ENCODE peak calls at places on chromosomes 13 and 19, in five cellular contexts. U, Z, R, H and J are unnamed samples. For H3K4me1, the result is how much of the 10 kb centered on the place peaks cover.

GRCh38 chr13:77536358-77536757 is 852 bp downstream of the SCEL start:
- DNase-seq in H (no peak), R (no peak), U (no peak), Z (no peak), J (no peak)

GRCh38 chr13:41835871-41836270 is 125.0 kb downstream of the VWA8 start:
- DNase-seq in R (no peak), U (no peak), H (no peak), Z (no peak), J (no peak)

GRCh38 chr19:33756177-33756576 is 40.5 kb upstream of the KCTD15 start:
- DNase-seq in Z (no peak), U (no peak), R (no peak), H (no peak), J (no peak)

GRCh38 chr13:30730526-30730925 is 4.8 kb upstream of the ALOX5AP start:
- DNase-seq in U (no peak), Z (no peak), R (no peak), H (peak), J (no peak)

GRCh38 chr13:98556968-98557591 is 19.8 kb downstream of the STK24 start:
- DNase-seq in R (peak), Z (no peak), H (no peak), U (no peak), J (no peak)

GRCh38 chr13:98174995-98175394 is 2.1 kb downstream of the RNF113B start:
- DNase-seq in H (no peak), Z (no peak), U (no peak), R (no peak), J (no peak)

GRCh38 chr19:5124111-5124855 is 155.4 kb downstream of the KDM4B start:
- DNase-seq in R (no peak), H (no peak), Z (no peak), U (no peak), J (no peak)

GRCh38 chr13:77492982-77493381 is 42.5 kb upstream of the SCEL start:
- DNase-seq in U (no peak), H (no peak), R (no peak), Z (no peak), J (no peak)

GRCh38 chr13:50149932-50150331 is 134.7 kb downstream of the KCNRG start:
- DNase-seq in U (no peak), H (no peak), Z (peak), R (peak), J (no peak)

GRCh38 chr19:21698215-21698614 is 69.2 kb downstream of the ZNF100 start:
- DNase-seq in H (peak), R (no peak), Z (no peak), U (no peak), J (no peak)

GRCh38 chr13:67075239-67075638 is 154.9 kb downstream of the PCDH9 start:
- DNase-seq in R (no peak), Z (no peak), U (no peak), H (no peak), J (no peak)

GRCh38 chr19:39398297-39398864 is 7.2 kb downstream of the MED29 start:
- DNase-seq in R (no peak), Z (peak), H (no peak), U (peak), J (no peak)

GRCh38 chr13:76754414-76754813 is 131.8 kb downstream of the KCTD12 start:
- DNase-seq in H (no peak), R (no peak), Z (peak), U (no peak), J (peak)

GRCh38 chr19:47511681-47512080 is 3.2 kb downstream of the NAPA start:
- DNase-seq in R (peak), Z (no peak), H (no peak), U (no peak), J (no peak)

DNA sequence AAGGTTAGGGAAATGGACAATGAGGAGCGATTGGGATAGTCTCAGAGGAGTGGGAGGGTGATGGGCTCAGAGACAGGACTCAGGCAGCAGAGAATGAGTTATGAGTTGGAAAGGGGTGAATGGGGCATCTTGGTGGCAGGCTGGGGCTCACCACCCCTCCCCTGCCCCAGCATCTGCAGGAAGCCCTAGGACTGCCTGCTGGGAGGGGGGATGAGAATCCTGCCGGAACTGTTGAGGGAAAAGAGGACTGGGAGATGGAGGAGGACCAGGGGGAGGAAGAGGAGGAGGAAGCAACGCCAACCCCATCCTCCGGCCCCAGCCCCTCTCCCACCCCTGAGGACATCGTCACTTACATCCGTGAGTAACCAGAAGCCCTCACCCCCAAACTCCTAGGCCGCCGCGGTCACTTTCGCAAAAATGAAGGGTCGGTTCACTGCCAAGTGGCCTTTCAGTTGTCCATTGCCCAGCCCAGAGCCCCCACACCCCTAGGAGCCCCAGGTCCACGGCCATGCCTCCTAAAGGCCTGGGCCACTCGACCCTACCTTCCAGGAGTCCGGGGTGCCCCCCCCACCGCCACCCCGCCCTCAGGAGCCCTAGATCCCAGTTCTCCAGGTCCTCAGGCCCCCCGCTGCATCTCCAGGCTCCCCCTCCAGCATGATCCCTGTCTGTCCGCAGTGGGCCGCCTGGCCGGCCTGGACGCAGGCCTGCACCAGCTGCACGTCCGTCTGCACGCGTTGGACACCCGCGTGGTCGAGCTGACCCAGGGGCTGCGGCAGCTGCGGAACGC is 764 bp downstream of the CLEC11A start:
- DNase-seq in Z (no peak), U (no peak), R (no peak), H (no peak), J (peak)
- H3K4me1 ChIP-seq in Z (under half), U (under half), R (under half), H (under half), J (under half)

GRCh38 chr19:10553943-10554381 is 10.3 kb downstream of the ATG4D start:
- DNase-seq in U (peak), R (no peak), H (no peak), Z (no peak), J (no peak)
- H3K4me1 ChIP-seq in U (under half), R (under half), H (under half), Z (under half), J (under half)

DNA sequence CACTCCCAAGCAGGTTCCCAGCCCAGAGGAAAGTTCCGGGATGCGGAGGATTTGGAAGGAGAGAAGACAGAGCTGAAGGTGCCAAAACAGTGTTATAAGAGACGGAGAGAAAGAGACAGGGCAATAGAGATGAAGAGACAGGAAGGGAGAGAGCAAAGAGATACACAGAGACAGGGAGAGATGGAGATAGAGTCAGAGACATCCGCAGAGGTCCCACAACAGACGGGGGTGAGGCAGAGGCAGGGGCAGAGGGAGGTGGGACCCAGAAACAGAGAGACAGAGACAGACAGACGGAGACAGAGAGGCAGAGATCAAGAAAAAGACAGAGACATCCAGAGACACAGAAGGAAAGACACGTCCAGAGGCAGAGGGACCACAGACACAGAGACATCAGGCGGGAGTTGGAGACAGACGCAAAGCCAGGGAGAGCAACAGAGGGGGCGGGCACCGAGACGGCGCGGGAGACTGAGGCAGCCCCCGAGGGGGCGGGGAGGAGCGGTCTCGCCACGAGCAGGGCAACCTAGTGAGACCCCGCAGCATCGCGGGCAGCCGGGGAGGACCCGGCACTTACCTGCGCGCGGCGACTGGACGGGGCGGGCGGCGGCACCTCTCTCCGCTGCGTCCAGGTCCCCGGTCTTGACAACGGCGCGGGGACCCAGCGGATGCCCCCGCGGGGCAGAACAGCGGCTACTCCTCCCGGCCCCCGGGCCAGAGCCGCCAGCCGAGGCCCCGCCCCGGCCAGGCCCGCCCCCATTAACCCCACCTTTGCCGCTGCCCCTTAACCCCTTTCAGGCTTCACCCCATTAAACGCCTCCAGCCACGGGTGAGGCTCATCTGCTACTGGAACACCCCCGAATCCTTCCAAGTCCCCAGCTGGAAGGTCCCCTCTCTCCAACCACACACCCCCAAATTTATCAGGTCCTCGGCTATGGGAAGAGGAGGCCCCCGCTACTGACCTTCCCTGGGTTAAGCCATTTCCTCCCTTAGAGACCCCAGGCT is at the start of gene GPR4:
- DNase-seq in Z (peak), U (no peak), H (no peak), R (no peak), J (no peak)
- H3K4me1 ChIP-seq in Z (under half), U (under half), H (under half), R (under half), J (under half)

GRCh38 chr19:7868326-7868670 is 5.9 kb downstream of the PRR36 start:
- DNase-seq in Z (no peak), H (peak), R (no peak), U (no peak), J (peak)

GRCh38 chr19:7866399-7867091 is 7.6 kb downstream of the PRR36 start:
- DNase-seq in H (no peak), Z (no peak), R (no peak), U (no peak), J (no peak)

GRCh38 chr19:7865262-7865911 is 8.8 kb downstream of the PRR36 start:
- DNase-seq in Z (no peak), U (no peak), H (no peak), R (no peak), J (no peak)

GRCh38 chr19:7868671-7869452 is 5.3 kb downstream of the PRR36 start:
- DNase-seq in R (peak), Z (peak), H (peak), U (peak), J (peak)

DNA sequence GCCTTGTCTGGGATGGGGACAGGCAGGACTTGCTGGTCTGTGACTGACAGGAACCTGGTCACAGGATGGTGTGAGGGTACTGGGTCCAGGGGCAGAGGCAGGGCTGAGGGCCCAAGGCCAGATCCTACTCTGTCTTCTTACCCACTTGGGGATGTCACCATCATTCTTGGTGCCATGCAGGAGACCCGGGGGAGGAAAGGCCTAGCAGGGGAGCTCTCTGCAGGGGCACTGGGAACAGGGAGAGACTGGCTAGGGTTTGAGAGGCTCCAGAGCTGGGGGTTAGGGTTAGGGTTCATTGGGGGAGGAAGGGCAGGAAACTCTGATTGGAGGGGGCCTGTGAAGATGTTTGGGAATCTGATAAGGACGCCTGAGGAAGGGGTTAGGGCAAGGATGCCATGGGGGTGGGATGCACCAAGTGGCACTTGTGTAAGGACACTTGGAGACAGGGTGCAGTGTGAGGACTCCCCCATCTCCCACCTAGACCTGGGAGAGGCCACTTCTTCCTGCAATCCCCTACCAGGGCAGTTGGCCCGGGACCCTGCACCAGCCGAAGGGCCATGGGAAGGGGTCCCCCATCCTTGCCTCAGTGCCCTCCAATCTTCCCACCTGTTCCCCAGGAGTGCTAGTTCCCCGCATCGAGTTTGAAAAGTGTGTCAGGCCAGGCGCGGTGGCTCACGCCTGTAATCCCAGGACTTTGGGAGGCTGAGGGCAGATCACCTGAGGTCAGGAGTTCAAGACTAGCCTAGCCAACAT is 6.9 kb downstream of the PRR36 start:
- DNase-seq in H (no peak), R (no peak), Z (no peak), U (no peak), J (no peak)
- H3K4me1 ChIP-seq in H (under half), R (under half), Z (under half), U (under half), J (under half)

GRCh38 chr19:41868989-41869300 is 8.1 kb upstream of the CD79A start:
- DNase-seq in R (no peak), Z (no peak), H (no peak), U (no peak), J (no peak)
- H3K4me1 ChIP-seq in R (under half), Z (under half), H (under half), U (under half), J (under half)

DNA sequence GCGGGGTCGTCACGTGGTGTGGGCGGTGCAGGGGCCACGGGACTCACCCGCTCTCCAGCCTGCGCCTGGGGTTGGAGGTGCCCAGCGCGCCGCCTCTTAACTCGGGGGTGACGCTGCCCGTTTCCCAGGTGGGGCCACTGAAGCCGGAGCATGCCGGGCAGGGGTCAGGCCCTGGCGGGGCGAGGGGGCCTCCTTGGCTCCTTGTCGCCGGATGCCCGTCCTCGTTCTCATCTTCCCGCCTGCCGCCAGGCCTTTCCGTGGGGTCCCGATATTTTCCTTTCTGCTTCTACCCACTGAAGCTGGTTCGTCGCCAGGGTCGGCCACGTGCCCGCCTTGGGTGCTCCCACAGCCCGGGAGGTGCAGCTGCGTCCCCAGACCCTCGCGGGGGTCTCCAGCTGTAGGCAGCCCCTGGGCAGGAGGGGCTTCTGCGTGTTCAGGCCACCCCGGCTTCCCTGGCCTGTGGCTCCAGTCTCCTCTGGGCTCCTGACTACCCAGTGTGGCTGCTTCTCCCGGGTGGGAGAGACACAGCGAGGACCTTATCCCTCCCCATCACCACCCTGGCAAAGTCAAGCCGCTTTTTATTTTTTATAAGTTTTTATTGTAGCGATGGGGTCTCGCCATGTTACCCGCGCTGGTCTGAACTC is 768 bp downstream of the FAM174C start:
- DNase-seq in H (no peak), U (no peak), Z (no peak), R (no peak), J (peak)
- H3K4me1 ChIP-seq in H (under half), U (half or more), Z (under half), R (under half), J (under half)

DNA sequence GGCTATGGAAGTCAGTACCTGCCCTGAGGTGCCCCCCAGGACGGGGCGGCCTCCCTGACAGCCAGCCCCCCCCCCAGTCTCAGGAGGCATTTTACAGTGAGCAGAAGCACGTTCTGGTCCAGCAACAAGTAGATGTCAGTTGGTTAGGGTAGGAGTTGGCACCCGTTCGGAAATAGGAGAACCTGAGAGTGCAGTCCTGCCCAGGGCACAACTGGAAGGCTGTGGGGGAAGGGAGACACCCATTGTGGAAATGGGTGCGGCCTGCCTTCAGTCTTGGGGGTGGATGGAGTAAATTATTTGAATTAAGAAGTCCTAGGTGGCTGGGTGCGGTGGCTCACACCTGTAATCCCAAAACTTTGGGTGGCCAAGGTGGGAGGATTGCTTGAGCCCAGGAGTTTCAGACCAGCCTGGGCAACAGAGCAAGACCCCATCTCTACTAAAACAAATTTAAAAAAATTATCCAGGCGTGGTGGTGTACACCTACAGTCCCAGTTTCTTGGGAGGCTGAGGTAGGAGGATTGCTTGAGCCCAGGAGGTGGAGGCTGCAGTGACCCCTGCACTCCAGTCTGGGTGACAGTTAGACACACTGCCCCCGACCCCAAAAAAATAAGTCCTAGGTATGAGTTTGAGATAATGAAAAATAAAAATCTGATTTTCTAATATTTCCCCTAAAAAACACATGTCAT is 1.2 kb downstream of the CIRBP start:
- DNase-seq in U (peak), Z (no peak), R (no peak), H (no peak), J (no peak)
- H3K4me1 ChIP-seq in U (half or more), Z (half or more), R (half or more), H (under half), J (half or more)

GRCh38 chr13:26988059-26988769 is 183.4 kb downstream of the USP12 start:
- DNase-seq in Z (no peak), U (no peak), R (no peak), H (no peak), J (no peak)
- H3K4me1 ChIP-seq in Z (under half), U (under half), R (under half), H (under half), J (under half)